ENCODE peak calls at places on chromosomes 4 and X, in nine cellular contexts. Q is fibroblast of villous mesenchyme; T is upper lobe of right lung; H is CD8-positive, alpha-beta T cell; L is tibial nerve; V is IMR-90; C is pancreas; O is GM13976; Z is cardiac fibroblast. X is an unnamed sample.

GRCh38 chr4:2076908-2077534 is 17.9 kb downstream of the NAT8L start:
- DNase-seq in C (no peak), O (no peak), V (no peak), Z (no peak), Q (no peak), L (no peak), H (no peak), T (peak; percentile 45), X (no peak)

GRCh38 chr4:45621926-45622325 is 501.9 kb downstream of the GABRG1 start:
- DNase-seq in V (no peak), Z (peak; percentile 13), L (no peak), O (no peak), H (no peak), T (no peak), C (no peak), Q (no peak), X (no peak)

GRCh38 chrX:28920554-28920953 is 333.3 kb downstream of the IL1RAPL1 start:
- DNase-seq in Z (peak; percentile 7), Q (no peak), O (no peak), T (no peak), L (no peak), C (no peak), V (peak; percentile 8), H (no peak), X (no peak)

GRCh38 chrX:49876750-49877149 is 2.5 kb upstream of the USP27X start:
- DNase-seq in T (no peak), Q (peak; percentile 14), L (no peak), V (peak; percentile 23), O (peak; percentile 51), C (no peak), H (no peak), Z (peak; percentile 34), X (no peak)

GRCh38 chr4:26081795-26082498 is 167.9 kb downstream of the SMIM20 start:
- DNase-seq in H (no peak), T (no peak), C (no peak), O (no peak), L (no peak), Z (peak; percentile 62), Q (peak; percentile 76), V (peak; percentile 52), X (no peak)

GRCh38 chrX:9876205-9876604 is 90.0 kb downstream of the SHROOM2 start:
- DNase-seq in L (no peak), Z (no peak), T (no peak), C (no peak), H (no peak), O (no peak), V (no peak), Q (no peak), X (no peak)

GRCh38 chrX:15207994-15208393 is 61.9 kb downstream of the ASB9 start:
- DNase-seq in L (no peak), Z (no peak), T (no peak), V (no peak), Q (no peak), O (no peak), C (no peak), H (no peak), X (no peak)

GRCh38 chr4:16226816-16227461 is 668 bp upstream of the TAPT1 start:
- DNase-seq in Z (peak; percentile 26), H (peak; percentile 29), V (no peak), C (peak; percentile 47), Q (peak; percentile 38), T (peak; percentile 84), L (peak; percentile 25), O (peak; percentile 64), X (peak; percentile 49)

GRCh38 chr4:52958232-52958631 is 96.1 kb downstream of the RASL11B start:
- DNase-seq in Q (peak; percentile 84), T (no peak), Z (peak; percentile 8), H (no peak), L (no peak), C (no peak), O (no peak), V (peak; percentile 76), X (no peak)

GRCh38 chrX:29965634-29966033 is 249.7 kb upstream of the MAGEB2 start:
- DNase-seq in O (no peak), T (no peak), L (no peak), H (no peak), V (no peak), Q (no peak), Z (no peak), C (no peak), X (no peak)

GRCh38 chrX:104315555-104315954 is 60.8 kb upstream of the ESX1 start:
- DNase-seq in L (no peak), O (no peak), Z (peak; percentile 38), T (no peak), V (peak; percentile 69), H (no peak), Q (peak; percentile 68), C (no peak), X (no peak)

DNA sequence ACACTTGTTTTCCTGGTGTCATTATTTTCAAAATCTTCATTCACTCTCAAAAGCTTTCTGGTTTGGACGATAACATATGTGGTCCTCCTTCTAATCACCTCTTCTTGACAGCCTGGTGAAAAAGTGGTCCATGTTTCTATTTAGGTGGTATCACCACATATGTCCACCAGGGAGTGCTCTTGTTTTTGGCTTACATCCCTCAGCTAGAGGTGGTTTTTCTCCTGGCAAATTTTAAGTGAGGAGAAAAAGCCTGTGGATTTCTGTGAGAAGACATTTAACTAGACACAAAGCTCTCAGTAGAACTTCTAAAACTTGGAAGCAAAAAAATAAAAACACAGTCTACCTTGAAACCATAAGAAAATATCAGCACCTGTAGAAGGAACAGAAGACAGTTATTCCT is 58.0 kb upstream of the FRMPD4 start:
- DNase-seq in V (peak; percentile 55), Q (peak; percentile 53), C (no peak), T (no peak), O (peak; percentile 18), H (no peak), Z (peak; percentile 68), L (no peak), X (no peak)
- TF ChIP-seq CTCF in V (peak; percentile 66), Q (peak; percentile 59), C (peak; percentile 12), T (peak; percentile 39), O (peak; percentile 35), H (no peak), Z (peak; percentile 53), L (peak; percentile 24), X (no peak)

DNA sequence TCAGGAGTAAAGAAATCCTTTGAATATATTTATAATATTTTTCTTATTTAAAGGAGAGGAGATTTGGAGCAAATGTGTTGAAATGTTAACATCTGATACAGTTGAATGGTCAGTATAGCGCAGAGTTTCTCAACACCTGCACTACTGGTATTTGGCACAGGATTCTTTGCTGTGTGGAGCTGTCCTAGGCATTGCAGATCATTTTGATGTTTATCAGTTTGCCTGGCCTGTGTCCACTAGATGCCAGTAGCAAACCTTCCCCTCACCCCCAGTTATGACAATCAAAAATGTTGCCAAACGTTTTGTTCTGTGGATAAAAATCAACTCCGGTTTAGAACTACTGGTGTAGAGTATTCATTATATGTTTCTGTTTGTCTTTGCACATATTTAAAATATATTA is 765.3 kb upstream of the SLIT2 start:
- DNase-seq in T (no peak), O (no peak), H (no peak), Q (no peak), V (no peak), Z (no peak), C (no peak), L (no peak), X (no peak)
- TF ChIP-seq CTCF in T (no peak), O (no peak), H (no peak), Q (peak; percentile 9), V (peak; percentile 4), Z (no peak), C (no peak), L (no peak), X (no peak)

GRCh38 chr4:12884846-12885796 is 599.0 kb downstream of the RAB28 start:
- DNase-seq in O (no peak), L (no peak), Q (no peak), C (no peak), Z (no peak), V (no peak), H (no peak), T (no peak), X (no peak)
- TF ChIP-seq CTCF in O (no peak), L (no peak), Q (no peak), C (no peak), Z (no peak), V (no peak), H (no peak), T (no peak), X (no peak)

GRCh38 chr4:185464184-185464583 is 7.3 kb downstream of the CCDC110 start:
- DNase-seq in V (no peak), C (no peak), T (no peak), H (no peak), O (no peak), Q (no peak), L (no peak), Z (no peak), X (no peak)
- TF ChIP-seq CTCF in V (no peak), C (no peak), T (no peak), H (no peak), O (no peak), Q (no peak), L (no peak), Z (no peak), X (no peak)

DNA sequence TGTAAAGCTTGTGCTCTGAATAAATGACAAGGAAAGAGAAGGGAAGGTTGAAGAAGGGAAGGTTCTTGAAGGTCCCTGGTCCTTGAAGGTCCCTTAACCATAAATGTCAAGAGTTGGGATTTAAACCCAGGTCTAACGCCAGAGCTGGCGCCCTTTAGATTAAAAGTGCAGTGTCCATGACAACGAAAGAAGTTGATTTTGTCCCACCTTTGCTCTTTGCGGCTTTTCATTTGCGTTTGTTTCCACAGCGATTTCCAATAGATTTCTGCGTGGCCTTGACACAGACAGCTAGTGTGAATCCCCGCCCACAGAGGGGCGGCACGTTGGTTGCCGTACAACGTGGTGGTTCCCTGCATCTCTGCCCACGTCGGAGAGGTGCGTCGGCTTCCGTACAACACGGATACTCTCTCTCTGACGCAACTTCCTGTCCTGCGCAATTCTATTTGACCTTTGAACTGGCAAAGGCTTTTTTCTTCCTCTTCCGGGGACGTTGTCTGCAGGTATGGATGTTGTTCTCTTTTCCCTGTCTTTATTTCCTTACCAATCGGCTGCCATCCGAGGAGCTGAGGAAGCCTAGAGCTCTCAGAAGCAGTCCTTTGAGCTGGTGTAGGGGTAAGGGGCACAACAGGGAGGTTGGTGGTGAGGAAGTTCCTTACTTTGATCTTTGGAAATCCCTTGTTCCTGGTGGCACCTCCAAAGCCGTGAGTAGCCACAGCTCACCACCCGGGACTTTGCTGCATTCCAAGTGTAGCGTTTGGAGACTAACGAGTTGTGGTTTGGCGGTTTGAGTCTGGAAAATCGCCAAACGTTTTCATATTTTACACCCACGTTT is at the start of gene RPL34:
- DNase-seq in H (peak; percentile 99), O (peak; percentile 85), T (peak; percentile 98), L (peak; percentile 93), Q (peak; percentile 99), Z (peak; percentile 99), V (peak; percentile 99), C (peak; percentile 97), X (peak; percentile 99)
- TF ChIP-seq CTCF in H (no peak), O (no peak), T (no peak), L (no peak), Q (no peak), Z (no peak), V (no peak), C (no peak), X (no peak)